ENCODE peak calls at places on chromosomes 1 and 21, in eight cellular contexts. R is astrocyte of the spinal cord, P is lower leg skin, U is neural progenitor cell, I is cardiac fibroblast, B is gastrocnemius medialis, Y is dorsolateral prefrontal cortex, H is heart left ventricle. M is an unnamed sample.

GRCh38 chr1:59736744-59737143 is 78.0 kb upstream of the HOOK1 start:
- DNase-seq in B (no peak), H (no peak), R (no peak), I (no peak), Y (no peak), P (peak), U (no peak), M (no peak)

GRCh38 chr1:92764116-92764515 is 20.8 kb downstream of the EVI5 start:
- DNase-seq in Y (no peak), I (no peak), U (no peak), H (no peak), B (no peak), R (no peak), P (no peak), M (no peak)

GRCh38 chr1:67674260-67675011 is 10.6 kb upstream of the GADD45A start:
- DNase-seq in I (peak), U (peak), B (peak), H (peak), Y (no peak), R (peak), P (peak), M (no peak)

GRCh38 chr21:25396135-25396711 is 211.1 kb downstream of the MRPL39 start:
- DNase-seq in Y (no peak), U (no peak), I (no peak), H (no peak), P (no peak), R (no peak), B (no peak), M (no peak)

GRCh38 chr1:17181785-17182464 is 23.0 kb upstream of the PADI1 start:
- DNase-seq in B (no peak), U (no peak), I (no peak), Y (no peak), R (no peak), H (no peak), P (no peak), M (no peak)

GRCh38 chr1:177488722-177489121 is 318.0 kb downstream of the BRINP2 start:
- DNase-seq in I (no peak), P (no peak), H (no peak), B (no peak), R (no peak), U (no peak), Y (no peak), M (no peak)

GRCh38 chr1:119587328-119587727 is 60.7 kb downstream of the ZNF697 start:
- DNase-seq in I (peak), U (no peak), B (no peak), R (peak), H (no peak), P (no peak), Y (no peak), M (peak)

GRCh38 chr1:168613689-168614655 is 37.6 kb downstream of the XCL1 start:
- DNase-seq in U (peak), Y (no peak), H (peak), R (no peak), B (peak), I (no peak), P (no peak), M (no peak)

GRCh38 chr1:202281316-202282016 is 60.3 kb downstream of the UBE2T start:
- DNase-seq in Y (no peak), P (peak), R (peak), U (no peak), H (no peak), B (no peak), I (peak), M (peak)

GRCh38 chr1:159959451-159959850 is 5.4 kb upstream of the SLAMF9 start:
- DNase-seq in R (no peak), P (peak), Y (no peak), I (peak), U (no peak), H (no peak), B (no peak), M (no peak)

GRCh38 chr1:26693557-26694184 is 2.1 kb upstream of the ARID1A start:
- DNase-seq in U (peak), Y (no peak), H (no peak), P (no peak), I (no peak), R (no peak), B (no peak), M (no peak)

GRCh38 chr1:35442737-35443136 is 114.5 kb downstream of the KIAA0319L start:
- DNase-seq in R (no peak), Y (peak), I (no peak), H (no peak), P (no peak), B (no peak), U (no peak), M (peak)

GRCh38 chr1:201546093-201546492 is 7.2 kb downstream of the NAV1 start:
- DNase-seq in R (no peak), P (peak), B (no peak), U (peak), I (no peak), Y (no peak), H (no peak), M (no peak)

GRCh38 chr1:9315411-9316079 is 22.9 kb downstream of the SPSB1 start:
- DNase-seq in Y (no peak), I (peak), R (peak), U (no peak), B (no peak), P (no peak), H (no peak), M (peak)

GRCh38 chr1:186876436-186876835 is 47.7 kb downstream of the PLA2G4A start:
- DNase-seq in H (no peak), B (no peak), Y (no peak), U (no peak), P (no peak), I (no peak), R (no peak), M (no peak)

GRCh38 chr1:62088439-62088838 is 106.2 kb upstream of the L1TD1 start:
- DNase-seq in U (no peak), B (no peak), H (no peak), P (no peak), R (no peak), Y (no peak), I (no peak), M (no peak)

GRCh38 chr1:31605908-31606427 is 11.5 kb upstream of the HCRTR1 start:
- DNase-seq in I (peak), Y (no peak), P (peak), H (no peak), U (no peak), B (no peak), R (peak), M (peak)

GRCh38 chr1:53737648-53738204 is 1.2 kb downstream of the GLIS1 start:
- DNase-seq in B (no peak), H (no peak), Y (no peak), P (no peak), I (peak), U (peak), R (peak), M (peak)

GRCh38 chr1:25062621-25063255 is 132.7 kb upstream of the RUNX3 start:
- DNase-seq in R (no peak), P (no peak), I (no peak), H (no peak), Y (no peak), U (no peak), B (no peak), M (no peak)

GRCh38 chr1:45005761-45006160 is 5.4 kb downstream of the HECTD3 start:
- DNase-seq in R (no peak), B (no peak), H (no peak), Y (no peak), U (no peak), P (no peak), I (no peak), M (no peak)

GRCh38 chr1:55480396-55480795 is 265.2 kb upstream of the USP24 start:
- DNase-seq in R (no peak), I (no peak), P (no peak), H (no peak), B (no peak), U (no peak), Y (no peak), M (no peak)

GRCh38 chr1:1782399-1783221 is 4.3 kb upstream of the NADK start:
- DNase-seq in R (peak), Y (no peak), P (peak), H (peak), B (peak), I (peak), U (peak), M (peak)

GRCh38 chr21:45533731-45534571 is 8.3 kb downstream of the SLC19A1 start:
- DNase-seq in H (peak), P (peak), I (no peak), R (no peak), B (no peak), U (no peak), Y (no peak), M (no peak)

GRCh38 chr1:228735871-228736586 is 750 bp downstream of the RHOU start:
- DNase-seq in H (peak), R (peak), U (peak), B (peak), P (peak), I (peak), Y (no peak), M (peak)

GRCh38 chr21:28454978-28455600 is 537.6 kb downstream of the LTN1 start:
- DNase-seq in R (peak), Y (no peak), B (no peak), H (no peak), P (no peak), U (no peak), I (peak), M (no peak)

GRCh38 chr1:157090196-157090647 is 9.4 kb downstream of the ETV3L start:
- DNase-seq in I (peak), H (peak), U (peak), B (peak), Y (peak), R (peak), P (peak), M (peak)

GRCh38 chr21:41333752-41334151 is 17.2 kb downstream of the FAM3B start:
- DNase-seq in I (no peak), R (no peak), P (no peak), Y (no peak), H (no peak), B (no peak), U (no peak), M (no peak)

GRCh38 chr1:109386054-109386717 is 11.5 kb downstream of the SORT1 start:
- DNase-seq in U (no peak), H (no peak), Y (no peak), R (no peak), P (no peak), B (no peak), I (no peak), M (no peak)

GRCh38 chr1:45840704-45841103 is 37.3 kb downstream of the MAST2 start:
- DNase-seq in H (no peak), R (no peak), B (no peak), I (peak), P (no peak), Y (no peak), U (no peak), M (no peak)

GRCh38 chr1:231806623-231807470 is 180.3 kb downstream of the DISC1 start:
- DNase-seq in B (peak), U (peak), R (no peak), I (peak), Y (peak), P (no peak), H (peak), M (peak)

GRCh38 chr1:55604194-55604593 is 389.0 kb upstream of the USP24 start:
- DNase-seq in B (no peak), I (no peak), P (no peak), H (no peak), R (no peak), U (no peak), Y (no peak), M (no peak)

GRCh38 chr1:1148061-1148460 is 25.6 kb upstream of the TTLL10 start:
- DNase-seq in Y (no peak), H (no peak), U (no peak), R (no peak), I (no peak), B (no peak), P (no peak), M (no peak)

GRCh38 chr1:150165622-150166612 is 16.2 kb downstream of the PLEKHO1 start:
- DNase-seq in Y (no peak), P (no peak), B (no peak), U (peak), R (peak), H (peak), I (peak), M (peak)

GRCh38 chr1:27689423-27690173 is 17.6 kb upstream of the IFI6 start:
- DNase-seq in Y (no peak), I (peak), P (no peak), R (peak), B (no peak), U (no peak), H (no peak), M (peak)

GRCh38 chr1:215710340-215710971 is 143.4 kb downstream of the KCTD3 start:
- DNase-seq in B (no peak), Y (no peak), H (no peak), U (peak), I (peak), P (no peak), R (peak), M (peak)

GRCh38 chr1:184408580-184408979 is 21.8 kb downstream of the C1orf21 start:
- DNase-seq in B (no peak), H (no peak), I (no peak), Y (no peak), P (no peak), R (no peak), U (peak), M (peak)

GRCh38 chr1:206886831-206887230 is 10.4 kb upstream of the IL24 start:
- DNase-seq in R (no peak), Y (no peak), H (no peak), U (no peak), I (no peak), B (no peak), P (peak), M (no peak)

GRCh38 chr1:234226819-234227165 is 146.5 kb upstream of the COA6 start:
- DNase-seq in P (peak), Y (no peak), H (no peak), I (no peak), R (no peak), U (no peak), B (no peak), M (no peak)
- TF ChIP-seq CTCF in P (no peak), Y (no peak), H (no peak), I (no peak), R (no peak), U (no peak), B (no peak), M (no peak)

GRCh38 chr1:85576256-85576641 is 4.3 kb upstream of the CCN1 start:
- DNase-seq in P (no peak), U (no peak), B (no peak), I (no peak), H (no peak), R (no peak), Y (no peak), M (no peak)
- H3K4me3 ChIP-seq in P (peak), U (peak), B (peak), I (peak), H (peak), R (peak), Y (peak), M (peak)

DNA sequence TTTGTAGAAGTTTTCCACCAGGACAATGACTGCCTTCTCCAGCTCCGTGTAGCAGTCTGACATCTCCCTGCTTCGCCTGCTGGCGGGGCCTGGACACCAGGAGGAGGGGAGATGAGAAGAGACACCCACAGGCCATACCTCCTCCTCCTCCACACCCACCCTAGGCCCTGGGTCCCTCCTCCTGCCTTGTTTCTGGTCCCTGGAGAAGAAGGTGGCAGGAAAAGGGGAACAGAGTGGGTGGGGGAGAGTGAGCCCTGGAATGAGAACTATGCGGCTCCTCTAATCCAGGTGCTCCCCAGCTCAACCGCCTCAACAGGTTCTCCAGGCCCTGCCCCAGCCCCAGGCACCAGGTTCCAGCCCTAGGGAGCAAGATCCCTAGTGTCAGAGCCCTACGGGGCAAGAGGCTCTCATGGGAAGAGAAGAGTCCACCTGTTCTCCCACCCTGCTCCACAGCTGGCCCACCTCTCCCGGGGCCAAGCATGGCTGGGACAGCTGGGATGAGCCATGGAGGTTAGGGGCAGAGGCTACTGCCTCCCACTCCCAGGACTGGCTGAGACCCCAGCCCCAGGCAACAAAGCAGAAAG is 4.8 kb downstream of the S100A16 start:
- DNase-seq in B (no peak), H (no peak), U (no peak), Y (no peak), R (no peak), I (no peak), P (no peak), M (no peak)
- TF ChIP-seq CTCF in B (no peak), H (no peak), U (no peak), Y (no peak), R (no peak), I (no peak), P (no peak), M (no peak)

GRCh38 chr1:164561461-164561860 is 2.5 kb downstream of the PBX1 start:
- DNase-seq in I (peak), P (no peak), Y (no peak), R (no peak), H (no peak), B (no peak), U (no peak), M (no peak)

GRCh38 chr1:164562947-164563346 is 4.0 kb downstream of the PBX1 start:
- DNase-seq in P (no peak), H (no peak), U (no peak), I (peak), B (no peak), Y (no peak), R (peak), M (no peak)

GRCh38 chr1:164563821-164564251 is 4.9 kb downstream of the PBX1 start:
- DNase-seq in Y (no peak), R (peak), P (no peak), I (peak), H (no peak), U (no peak), B (no peak), M (no peak)

GRCh38 chr1:164561007-164561406 is 2.0 kb downstream of the PBX1 start:
- DNase-seq in Y (no peak), H (no peak), P (no peak), U (no peak), I (peak), R (peak), B (no peak), M (no peak)

DNA sequence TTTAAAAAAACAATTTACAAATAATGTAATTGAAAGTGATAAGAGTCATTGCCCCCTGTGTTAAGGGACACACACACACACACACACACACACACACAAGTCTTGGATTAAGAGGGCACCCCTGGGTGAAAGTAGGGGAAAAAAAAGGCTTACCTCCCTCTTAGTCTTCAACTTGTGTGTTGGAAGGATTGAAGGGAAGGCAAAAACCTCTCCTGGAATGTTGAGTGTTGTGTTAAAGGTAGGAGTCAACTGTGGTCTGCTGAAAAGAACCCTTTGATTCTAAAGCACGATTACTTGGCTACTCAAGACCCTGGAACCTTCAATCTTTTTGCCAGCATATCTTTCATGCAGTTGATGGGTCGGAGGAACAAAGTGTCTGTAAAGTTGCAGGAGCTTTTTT is 6.4 kb downstream of the PBX1 start:
- DNase-seq in R (peak), H (no peak), Y (no peak), P (no peak), B (no peak), U (peak), I (peak), M (no peak)
- H3K4me3 ChIP-seq in R (no peak), H (peak), Y (peak), P (no peak), B (peak), U (peak), I (no peak), M (no peak)

GRCh38 chr1:170049191-170049800 is 25.2 kb downstream of the KIFAP3 start:
- DNase-seq in U (no peak), P (no peak), I (no peak), Y (no peak), B (no peak), R (no peak), H (no peak), M (no peak)
- TF ChIP-seq CTCF in U (no peak), P (no peak), I (no peak), Y (no peak), B (no peak), R (no peak), H (no peak), M (no peak)

GRCh38 chr1:145892486-145893087 is 6.9 kb upstream of the ANKRD35 start:
- DNase-seq in U (no peak), Y (no peak), B (no peak), H (no peak), I (peak), R (peak), P (peak), M (peak)
- H3K4me3 ChIP-seq in U (peak), Y (peak), B (peak), H (no peak), I (no peak), R (no peak), P (no peak), M (no peak)

GRCh38 chr1:47529520-47530098 is 91.8 kb downstream of the FOXD2 start:
- DNase-seq in U (no peak), Y (no peak), R (no peak), P (no peak), B (no peak), H (no peak), I (no peak), M (no peak)

GRCh38 chr1:47522890-47523811 is 85.3 kb downstream of the FOXD2 start:
- DNase-seq in H (no peak), Y (no peak), P (peak), B (no peak), I (no peak), U (no peak), R (no peak), M (no peak)

GRCh38 chr1:47524272-47524671 is 86.4 kb downstream of the FOXD2 start:
- DNase-seq in P (no peak), B (no peak), Y (no peak), H (no peak), U (no peak), R (no peak), I (no peak), M (peak)

GRCh38 chr1:47523812-47524170 is 85.9 kb downstream of the FOXD2 start:
- DNase-seq in I (no peak), P (no peak), R (no peak), Y (no peak), H (no peak), B (no peak), U (no peak), M (no peak)

DNA sequence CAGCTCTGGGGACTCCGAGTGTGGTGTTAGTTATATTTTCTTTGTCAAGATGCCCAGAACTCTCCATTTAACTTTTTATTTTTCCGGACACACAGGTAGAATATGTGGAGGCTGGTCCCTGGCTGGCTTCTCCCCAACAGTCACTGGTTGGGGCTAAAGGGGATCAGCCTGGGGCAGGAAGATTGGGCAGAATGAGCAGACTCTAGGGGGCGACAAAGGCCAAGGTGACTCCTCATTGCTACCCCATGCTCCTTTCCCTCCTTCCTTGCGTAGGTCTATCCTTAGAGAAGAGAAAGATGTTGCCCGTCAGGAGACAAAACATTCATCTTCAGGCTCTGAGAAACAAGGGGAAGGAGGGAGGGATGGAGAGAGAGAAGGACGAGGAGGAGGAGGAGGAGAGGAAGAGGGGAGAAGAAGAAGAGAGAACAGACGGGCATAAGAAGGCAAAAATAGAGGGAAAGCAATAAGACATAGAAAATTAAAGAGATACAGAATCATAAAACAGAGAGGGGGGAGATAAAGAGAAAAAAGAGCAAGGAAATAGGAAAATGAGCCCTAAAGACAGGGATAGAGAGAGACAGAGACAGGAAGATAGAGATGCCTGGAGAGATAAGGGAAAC is 89.9 kb downstream of the FOXD2 start:
- DNase-seq in H (no peak), U (peak), Y (no peak), I (peak), R (no peak), P (no peak), B (no peak), M (peak)
- TF ChIP-seq CTCF in H (peak), U (peak), Y (peak), I (peak), R (peak), P (no peak), B (peak), M (peak)

GRCh38 chr1:224205438-224205840 is 22.4 kb downstream of the DEGS1 start:
- DNase-seq in R (peak), Y (no peak), B (no peak), U (no peak), P (no peak), H (no peak), I (peak), M (peak)
- H3K4me3 ChIP-seq in R (no peak), Y (no peak), B (no peak), U (no peak), P (no peak), H (no peak), I (no peak), M (no peak)

M was measured in choroid plexus epithelial cell.